ENCODE peak calls at places on chromosome 14, in seven cellular contexts. F, E, W, B, S, U and H are unnamed samples.

GRCh38 chr14:56331815-56332214 is 213.6 kb downstream of the PELI2 start:
- DNase-seq in F (no peak), U (no peak), S (no peak), E (peak), B (no peak), W (no peak), H (no peak)

GRCh38 chr14:94113073-94113472 is 2.5 kb downstream of the IFI27 start:
- DNase-seq in B (no peak), S (no peak), W (no peak), E (no peak), U (no peak), F (no peak), H (no peak)

GRCh38 chr14:101199028-101199770 is 295.7 kb upstream of the RTL1 start:
- DNase-seq in U (no peak), B (no peak), S (no peak), E (no peak), W (no peak), F (no peak), H (no peak)

GRCh38 chr14:59015482-59015881 is 173.0 kb upstream of the DAAM1 start:
- DNase-seq in B (no peak), U (no peak), S (no peak), W (no peak), E (no peak), F (no peak), H (no peak)

GRCh38 chr14:34665785-34666425 is 36.0 kb upstream of the SNX6 start:
- DNase-seq in F (no peak), W (no peak), B (peak), S (no peak), U (peak), E (peak), H (peak)

GRCh38 chr14:105034314-105035039 is 13.6 kb upstream of the CDCA4 start:
- DNase-seq in F (no peak), U (no peak), W (no peak), E (no peak), B (no peak), S (no peak), H (no peak)

GRCh38 chr14:69605761-69606160 is 5.6 kb upstream of the SUSD6 start:
- DNase-seq in S (no peak), U (no peak), F (no peak), W (no peak), E (no peak), B (no peak), H (no peak)

GRCh38 chr14:105364100-105364708 is 34.1 kb upstream of the TEX22 start:
- DNase-seq in W (no peak), S (peak), B (peak), E (peak), F (no peak), U (peak), H (peak)

GRCh38 chr14:100979780-100980179 is 76.3 kb upstream of the RTL1 start:
- DNase-seq in W (no peak), B (peak), S (no peak), U (peak), E (peak), F (no peak), H (peak)

GRCh38 chr14:105088812-105089745 is 23.8 kb upstream of the GPR132 start:
- DNase-seq in W (no peak), F (no peak), B (peak), E (peak), S (no peak), U (no peak), H (no peak)

GRCh38 chr14:61362072-61362750 is 40.8 kb downstream of the PRKCH start:
- DNase-seq in W (no peak), F (no peak), U (no peak), S (no peak), B (no peak), E (no peak), H (no peak)

GRCh38 chr14:65411656-65412188 is 808 bp upstream of the FUT8 start:
- DNase-seq in F (peak), W (peak), B (peak), U (peak), E (peak), S (peak), H (peak)

GRCh38 chr14:39563361-39563760 is 131.1 kb upstream of the FBXO33 start:
- DNase-seq in W (no peak), E (no peak), S (no peak), U (no peak), F (no peak), B (no peak), H (no peak)

GRCh38 chr14:70318635-70319013 is 40.9 kb downstream of the COX16 start:
- DNase-seq in S (no peak), F (no peak), U (no peak), W (no peak), E (no peak), B (no peak), H (no peak)

GRCh38 chr14:40694026-40694425 is 912.6 kb upstream of the LRFN5 start:
- DNase-seq in S (no peak), U (peak), W (no peak), B (no peak), E (no peak), F (no peak), H (no peak)

GRCh38 chr14:58884442-58884841 is 246.7 kb downstream of the DACT1 start:
- DNase-seq in F (no peak), E (no peak), U (no peak), B (no peak), W (peak), S (no peak), H (no peak)

GRCh38 chr14:99688629-99689028 is 4.5 kb downstream of the CYP46A1 start:
- DNase-seq in U (no peak), S (no peak), F (no peak), B (no peak), E (no peak), W (no peak), H (no peak)

GRCh38 chr14:102593841-102594170 is 1.4 kb downstream of the RCOR1 start:
- DNase-seq in S (no peak), E (no peak), U (no peak), B (peak), F (no peak), W (no peak), H (peak)

GRCh38 chr14:41607119-41607785 is 576 bp downstream of the LRFN5 start:
- DNase-seq in F (no peak), S (no peak), E (peak), B (peak), U (peak), W (no peak), H (no peak)

GRCh38 chr14:100486025-100486828 is 101.0 kb downstream of the BEGAIN start:
- DNase-seq in E (peak), B (peak), F (peak), S (peak), U (peak), W (peak), H (peak)

GRCh38 chr14:54902521-54903420 is at the start of gene GCH1:
- DNase-seq in W (peak), B (peak), F (peak), E (peak), U (no peak), S (peak), H (no peak)

GRCh38 chr14:98608071-98609060 is 663.6 kb downstream of the BCL11B start:
- DNase-seq in F (no peak), B (no peak), E (no peak), U (no peak), W (no peak), S (no peak), H (no peak)

GRCh38 chr14:85530626-85531025 is 682 bp downstream of the FLRT2 start:
- DNase-seq in B (no peak), E (no peak), U (no peak), F (no peak), W (no peak), S (no peak), H (no peak)

GRCh38 chr14:29243355-29243754 is 476.8 kb downstream of the FOXG1 start:
- DNase-seq in U (peak), W (no peak), E (peak), F (no peak), B (peak), S (no peak), H (peak)

GRCh38 chr14:64577211-64577610 is 27.4 kb downstream of the PPP1R36 start:
- DNase-seq in U (no peak), B (no peak), W (no peak), F (no peak), S (no peak), E (no peak), H (no peak)

GRCh38 chr14:91284791-91285548 is 40.5 kb upstream of the GPR68 start:
- DNase-seq in W (no peak), E (peak), F (no peak), S (no peak), B (no peak), U (peak), H (peak)

GRCh38 chr14:74263181-74263580 is 23.9 kb downstream of the VSX2 start:
- DNase-seq in S (no peak), U (no peak), E (no peak), W (no peak), F (no peak), B (no peak), H (no peak)

GRCh38 chr14:61280092-61280525 is 1.0 kb downstream of the TMEM30B start:
- DNase-seq in U (no peak), B (no peak), S (peak), W (no peak), E (no peak), F (no peak), H (no peak)

GRCh38 chr14:60757617-60758016 is 23.1 kb downstream of the MNAT1 start:
- DNase-seq in F (no peak), S (no peak), U (peak), W (no peak), B (peak), E (peak), H (peak)

GRCh38 chr14:38808734-38809455 is 294.1 kb downstream of the SEC23A start:
- DNase-seq in U (no peak), E (no peak), B (no peak), F (no peak), S (peak), W (peak), H (no peak)

GRCh38 chr14:38387821-38388220 is 131.9 kb upstream of the CLEC14A start:
- DNase-seq in B (no peak), U (peak), S (no peak), F (no peak), E (no peak), W (no peak), H (no peak)

GRCh38 chr14:100091386-100091785 is 26.2 kb downstream of the EVL start:
- DNase-seq in S (no peak), W (no peak), E (no peak), U (no peak), B (no peak), F (no peak), H (no peak)

GRCh38 chr14:94581127-94581999 is at the start of gene SERPINA5:
- DNase-seq in U (peak), B (no peak), W (peak), E (peak), S (peak), F (no peak), H (no peak)

GRCh38 chr14:87111141-87111540 is 881.8 kb downstream of the GALC start:
- DNase-seq in W (no peak), B (no peak), U (peak), E (no peak), F (no peak), S (no peak), H (no peak)

GRCh38 chr14:60509438-60510253 is 700 bp downstream of the SIX6 start:
- DNase-seq in E (peak), S (no peak), F (peak), B (no peak), U (no peak), W (no peak), H (no peak)

GRCh38 chr14:64934338-64934939 is 8.1 kb downstream of the GPX2 start:
- DNase-seq in E (no peak), B (no peak), W (no peak), S (no peak), U (no peak), F (no peak), H (no peak)

GRCh38 chr14:83170165-83170564 is 1636.5 kb upstream of the SEL1L start:
- DNase-seq in S (no peak), E (no peak), W (no peak), U (no peak), B (no peak), F (no peak), H (no peak)

GRCh38 chr14:55354500-55354899 is 57.1 kb downstream of the ATG14 start:
- DNase-seq in U (peak), B (peak), W (peak), F (peak), S (peak), E (peak), H (peak)

GRCh38 chr14:51978566-51979398 is 10.6 kb upstream of the RTRAF start:
- DNase-seq in S (peak), U (peak), B (peak), F (peak), W (peak), E (peak), H (peak)

GRCh38 chr14:51981218-51981854 is 8.0 kb upstream of the RTRAF start:
- DNase-seq in E (no peak), F (peak), W (no peak), U (no peak), B (no peak), S (no peak), H (no peak)

GRCh38 chr14:51977075-51977474 is 12.3 kb upstream of the RTRAF start:
- DNase-seq in U (no peak), B (peak), S (no peak), E (no peak), F (no peak), W (no peak), H (no peak)

GRCh38 chr14:51979399-51979709 is 10.0 kb upstream of the RTRAF start:
- DNase-seq in S (no peak), E (no peak), B (no peak), U (no peak), W (no peak), F (no peak), H (no peak)
- TF ChIP-seq CTCF in S (no peak), E (no peak), B (no peak), U (no peak), W (no peak), F (no peak), H (peak)

GRCh38 chr14:97177016-97177415 is 379.8 kb downstream of the VRK1 start:
- DNase-seq in S (peak), W (peak), F (no peak), E (peak), B (no peak), U (peak), H (no peak)
- TF ChIP-seq CTCF in S (no peak), W (peak), F (peak), E (no peak), B (no peak), U (peak), H (peak)

GRCh38 chr14:33475623-33476022 is 475.3 kb downstream of the EGLN3 start:
- DNase-seq in B (peak), F (no peak), W (peak), U (peak), E (peak), S (peak), H (no peak)
- TF ChIP-seq CTCF in B (no peak), F (no peak), W (peak), U (peak), E (peak), S (peak), H (peak)

DNA sequence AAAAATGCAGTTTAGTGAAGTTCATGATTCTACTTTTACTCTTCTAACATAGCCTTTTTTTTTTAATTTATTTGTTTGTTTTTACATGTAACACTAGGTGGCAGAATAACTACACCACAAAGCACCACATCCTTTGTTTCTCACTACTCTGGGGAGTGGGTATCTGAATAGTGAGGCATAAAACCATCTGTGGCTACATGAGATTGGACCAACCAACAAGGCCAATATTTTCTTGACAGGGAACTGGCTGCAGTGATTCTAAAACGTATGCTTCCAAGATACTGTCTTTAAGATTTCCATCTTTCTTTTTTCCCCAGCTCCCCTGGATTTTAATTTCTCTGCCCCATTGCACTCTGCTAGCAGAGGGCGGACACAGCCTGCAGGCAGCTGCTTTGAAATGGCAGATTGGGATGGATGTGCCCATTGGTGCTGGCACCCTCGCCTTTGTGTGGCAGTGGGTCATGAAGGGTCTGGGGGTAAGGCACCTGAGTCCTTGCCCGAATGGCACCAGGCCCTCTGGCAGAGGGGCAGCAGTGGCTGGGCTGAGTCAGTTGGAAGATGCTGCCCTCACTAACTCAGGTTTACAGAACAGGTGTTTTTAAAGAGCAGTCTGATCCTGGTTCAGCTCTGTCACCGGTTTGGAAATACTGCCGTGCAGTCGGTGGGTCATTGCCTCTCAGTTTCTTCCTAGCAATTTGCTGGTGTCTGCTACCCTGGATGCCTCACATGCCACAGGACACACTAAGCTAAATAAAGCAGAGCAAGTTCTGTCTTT is 429.1 kb downstream of the RAD51B start:
- DNase-seq in B (peak), S (peak), W (peak), U (peak), F (peak), E (peak), H (peak)
- TF ChIP-seq CTCF in B (peak), S (peak), W (peak), U (peak), F (peak), E (peak), H (peak)

GRCh38 chr14:72292689-72293024 is 360.4 kb downstream of the RGS6 start:
- DNase-seq in F (no peak), E (no peak), S (no peak), W (no peak), B (no peak), U (no peak), H (no peak)
- TF ChIP-seq CTCF in F (no peak), E (no peak), S (no peak), W (no peak), B (no peak), U (no peak), H (peak)

GRCh38 chr14:49992036-49992435 is 99.2 kb downstream of the ARF6 start:
- DNase-seq in U (no peak), W (no peak), B (no peak), S (no peak), F (no peak), E (no peak), H (no peak)
- TF ChIP-seq CTCF in U (no peak), W (no peak), B (no peak), S (no peak), F (no peak), E (no peak), H (no peak)

DNA sequence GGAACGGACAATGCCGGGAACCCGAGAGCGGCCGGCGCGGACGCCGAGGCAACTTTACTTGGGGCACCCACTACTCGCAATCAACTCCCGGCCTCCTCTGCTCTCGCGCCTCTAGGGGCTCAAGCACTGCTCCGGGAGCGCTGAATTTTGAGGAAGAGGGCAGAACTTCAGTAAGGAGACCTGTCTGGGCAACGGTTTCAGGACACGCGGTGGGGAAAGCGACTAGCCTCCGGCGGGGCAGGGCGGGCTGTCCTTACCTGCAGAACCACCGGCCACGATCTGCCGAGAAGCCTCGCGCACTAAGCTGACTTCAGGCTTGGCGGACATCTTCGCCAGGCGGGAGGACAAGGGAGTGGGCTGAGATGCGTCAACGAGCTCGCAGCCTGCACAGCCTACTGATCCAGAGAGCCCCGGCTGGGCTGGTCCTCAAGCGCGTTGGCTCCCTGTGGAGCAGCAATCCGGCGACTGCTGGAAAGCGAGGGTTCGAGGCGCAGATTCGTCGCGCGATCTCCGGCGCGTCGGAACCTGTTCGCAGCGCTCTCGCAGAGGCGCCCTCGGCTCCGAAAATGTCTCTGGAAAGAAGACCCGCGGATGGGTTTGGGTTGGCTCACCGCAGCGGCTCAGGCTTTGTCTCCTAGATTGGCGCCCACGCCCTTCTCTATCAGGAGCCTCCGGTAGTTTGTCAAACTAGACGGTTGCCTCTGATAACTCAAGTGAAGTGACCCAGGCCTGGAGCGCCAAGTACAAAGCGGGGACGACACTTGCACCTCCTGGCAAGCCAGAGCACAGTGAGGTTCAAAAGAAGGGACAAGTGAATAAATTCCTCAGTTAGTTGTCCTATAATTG is at the start of gene SLC25A21:
- DNase-seq in B (peak), E (peak), F (no peak), U (peak), W (peak), S (peak), H (peak)
- TF ChIP-seq CTCF in B (peak), E (peak), F (no peak), U (peak), W (peak), S (no peak), H (peak)

GRCh38 chr14:81208489-81208888 is 12.3 kb downstream of the GTF2A1 start:
- DNase-seq in W (no peak), B (no peak), E (no peak), S (no peak), F (no peak), U (no peak), H (no peak)

GRCh38 chr14:81206115-81206514 is 14.6 kb downstream of the GTF2A1 start:
- DNase-seq in B (no peak), W (peak), U (no peak), S (no peak), F (no peak), E (no peak), H (no peak)

GRCh38 chr14:81209187-81209836 is 11.4 kb downstream of the GTF2A1 start:
- DNase-seq in U (no peak), S (no peak), W (no peak), E (no peak), F (no peak), B (no peak), H (no peak)

GRCh38 chr14:81211844-81212243 is 8.9 kb downstream of the GTF2A1 start:
- DNase-seq in B (peak), E (peak), W (peak), U (peak), S (peak), F (no peak), H (peak)
- TF ChIP-seq CTCF in B (peak), E (peak), W (peak), U (peak), S (no peak), F (peak), H (peak)

GRCh38 chr14:46651526-46652144 is at the start of gene RPL10L:
- DNase-seq in F (no peak), S (no peak), E (no peak), W (no peak), U (no peak), B (no peak), H (no peak)
- TF ChIP-seq CTCF in F (no peak), S (no peak), E (no peak), W (peak), U (no peak), B (no peak), H (no peak)